ENCODE peak calls at places on chromosome 22, in ten cellular contexts. I is K562; U is CD8-positive, alpha-beta memory T cell; S is small intestine; J is dorsolateral prefrontal cortex; H is skeletal muscle cell; A is right lobe of liver; K is foreskin fibroblast; N is psoas muscle; Q is aorta. Z is an unnamed sample.
A peak's percentile ranks its signal among the peaks of the same experiment; 100 is the strongest.

GRCh38 chr22:40203568-40203967 is 25.8 kb downstream of the TNRC6B start:
- DNase-seq in N (no peak), Q (no peak), U (no peak), J (no peak), I (no peak), A (no peak), S (peak; percentile 22), K (no peak), H (no peak), Z (no peak)

GRCh38 chr22:24331468-24332440 is 61.1 kb downstream of the SPECC1L start:
- DNase-seq in A (no peak), I (no peak), S (no peak), N (no peak), J (no peak), U (no peak), Q (no peak), K (peak; percentile 47), H (no peak), Z (no peak)

GRCh38 chr22:16956290-16956689 is 51.7 kb downstream of the GAB4 start:
- DNase-seq in K (no peak), A (no peak), H (no peak), J (no peak), I (no peak), S (no peak), Q (no peak), U (no peak), N (no peak), Z (no peak)

GRCh38 chr22:35509451-35509850 is 31.2 kb upstream of the RASD2 start:
- DNase-seq in I (no peak), N (no peak), A (no peak), H (no peak), U (no peak), K (no peak), Q (no peak), S (no peak), J (no peak), Z (no peak)

GRCh38 chr22:25136953-25137576 is 62.6 kb upstream of the CRYBB3 start:
- DNase-seq in S (no peak), H (no peak), Q (no peak), J (no peak), U (no peak), A (no peak), K (no peak), N (no peak), I (no peak), Z (no peak)

GRCh38 chr22:27534720-27535125 is 266.8 kb downstream of the MN1 start:
- DNase-seq in Q (no peak), S (peak; percentile 15), K (peak; percentile 52), I (no peak), U (no peak), A (no peak), N (no peak), J (no peak), H (peak; percentile 87), Z (peak; percentile 4)

GRCh38 chr22:32475428-32476010 is 908 bp downstream of the FBXO7 start:
- DNase-seq in I (peak; percentile 47), K (peak; percentile 63), Q (peak; percentile 56), S (peak; percentile 51), N (no peak), A (peak; percentile 62), U (no peak), H (no peak), J (peak; percentile 56), Z (peak; percentile 11)

GRCh38 chr22:39567135-39567946 is 3.2 kb upstream of the CACNA1I start:
- DNase-seq in N (no peak), Q (no peak), I (no peak), K (no peak), H (no peak), U (no peak), J (no peak), S (peak; percentile 12), A (no peak), Z (no peak)

GRCh38 chr22:17131686-17132085 is 10.5 kb upstream of the TMEM121B start:
- DNase-seq in H (no peak), I (no peak), A (no peak), K (no peak), U (no peak), N (no peak), Q (no peak), S (no peak), J (peak; percentile 84), Z (no peak)

GRCh38 chr22:39092111-39092867 is 4.8 kb upstream of the APOBEC3H start:
- DNase-seq in U (no peak), N (no peak), H (no peak), Q (no peak), S (no peak), I (no peak), K (no peak), A (no peak), J (no peak), Z (no peak)

GRCh38 chr22:19536564-19536963 is 12.4 kb upstream of the CLDN5 start:
- DNase-seq in A (peak; percentile 3), Q (no peak), K (no peak), H (no peak), J (no peak), N (no peak), U (no peak), S (no peak), I (no peak), Z (no peak)

GRCh38 chr22:39913321-39913720 is 12.4 kb downstream of the GRAP2 start:
- DNase-seq in Q (no peak), K (no peak), U (no peak), I (no peak), S (no peak), J (no peak), A (no peak), N (no peak), H (no peak), Z (no peak)

GRCh38 chr22:17869285-17870096 is 95.2 kb upstream of the BID start:
- DNase-seq in Q (peak; percentile 14), N (no peak), I (no peak), U (no peak), A (no peak), J (no peak), H (no peak), S (peak; percentile 95), K (no peak), Z (no peak)

GRCh38 chr22:45548991-45549736 is 46.5 kb downstream of the FBLN1 start:
- DNase-seq in J (no peak), U (no peak), Q (peak; percentile 86), N (peak; percentile 74), A (no peak), H (peak; percentile 13), K (peak; percentile 97), S (no peak), I (peak; percentile 49), Z (peak; percentile 49)

GRCh38 chr22:37058917-37059701 is 7.6 kb downstream of the KCTD17 start:
- DNase-seq in S (no peak), Q (no peak), H (no peak), K (no peak), N (no peak), I (no peak), J (no peak), U (no peak), A (no peak), Z (no peak)

GRCh38 chr22:37060801-37061610 is 9.5 kb downstream of the KCTD17 start:
- DNase-seq in H (no peak), K (no peak), U (no peak), J (no peak), S (no peak), A (no peak), Q (no peak), I (no peak), N (no peak), Z (no peak)

GRCh38 chr22:37057796-37058510 is 6.4 kb downstream of the KCTD17 start:
- DNase-seq in J (no peak), I (no peak), K (no peak), Q (no peak), A (no peak), N (no peak), U (no peak), S (no peak), H (no peak), Z (no peak)

GRCh38 chr22:37061611-37062365 is 10.2 kb downstream of the KCTD17 start:
- DNase-seq in H (no peak), K (no peak), A (no peak), N (no peak), U (no peak), I (no peak), Q (no peak), S (no peak), J (no peak), Z (no peak)

GRCh38 chr22:37059876-37060449 is 8.4 kb downstream of the KCTD17 start:
- DNase-seq in U (no peak), K (no peak), I (no peak), Q (no peak), J (no peak), N (no peak), H (no peak), S (no peak), A (no peak), Z (no peak)
- H3K4me3 ChIP-seq in U (no peak overlapping the region), K (no peak overlapping the region), I (no peak overlapping the region), Q (no peak overlapping the region), J (no peak overlapping the region), N (no peak overlapping the region), H (no peak overlapping the region), S (no peak overlapping the region), A (no peak overlapping the region), Z (no peak overlapping the region)

DNA sequence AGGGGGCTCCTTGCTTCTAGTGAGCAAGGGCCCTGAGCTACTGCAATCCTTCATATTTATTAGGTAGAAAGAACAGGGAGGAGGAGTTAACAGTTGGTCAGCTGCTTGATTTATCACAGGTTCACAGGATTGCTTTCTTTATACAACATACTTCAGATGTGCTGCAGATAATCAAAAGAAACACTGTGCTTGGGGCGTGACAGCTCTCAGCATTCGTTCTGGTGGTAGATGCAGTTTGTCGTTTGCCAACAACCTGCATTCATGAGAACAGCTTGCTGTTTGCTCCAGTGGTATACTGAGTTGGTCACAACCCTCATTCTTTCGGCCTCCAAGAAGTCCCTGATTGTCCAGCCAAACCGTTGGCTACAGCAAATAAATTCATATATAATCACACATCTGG is 120.5 kb downstream of the ZNF280B start:
- DNase-seq in U (no peak), Q (no peak), A (no peak), H (no peak), I (no peak), S (no peak), K (no peak), J (no peak), N (no peak), Z (no peak)
- H3K4me3 ChIP-seq in U (no peak overlapping the region), Q (no peak overlapping the region), A (no peak overlapping the region), H (no peak overlapping the region), I (no peak overlapping the region), S (no peak overlapping the region), K (no peak overlapping the region), J (no peak overlapping the region), N (no peak overlapping the region), Z (no peak overlapping the region)

GRCh38 chr22:30864441-30865420 is 103.8 kb downstream of the MORC2 start:
- DNase-seq in K (no peak), N (no peak), I (no peak), U (no peak), H (no peak), Q (peak; percentile 29), J (no peak), A (no peak), S (no peak), Z (no peak)
- H3K4me3 ChIP-seq in K (no peak overlapping the region), N (no peak overlapping the region), I (no peak overlapping the region), U (no peak overlapping the region), H (no peak overlapping the region), Q (no peak overlapping the region), J (no peak overlapping the region), A (no peak overlapping the region), S (no peak overlapping the region), Z (no peak overlapping the region)

DNA sequence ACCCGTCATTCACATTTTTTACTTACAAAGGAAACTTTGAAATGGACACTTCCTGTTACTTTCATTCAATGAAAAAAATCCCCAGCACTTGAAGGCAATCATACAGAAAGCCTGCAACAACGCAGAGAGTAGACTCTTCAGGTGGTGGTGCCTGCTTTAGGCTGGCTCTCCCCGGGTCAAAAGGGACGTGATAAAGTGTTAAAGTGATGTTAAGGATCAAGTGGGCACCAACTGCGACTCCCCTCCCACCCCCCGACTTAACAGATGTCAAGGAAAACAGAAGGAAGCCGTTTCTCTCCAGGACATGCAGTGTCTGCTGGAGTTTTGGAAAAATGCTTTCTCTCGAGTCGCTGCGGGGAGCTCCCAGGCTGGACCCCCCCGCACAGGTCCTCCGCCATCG is 414 bp upstream of the PNPLA3 start:
- DNase-seq in S (no peak), Q (no peak), K (peak; percentile 43), H (no peak), U (no peak), A (no peak), I (no peak), N (no peak), J (no peak), Z (no peak)
- H3K4me3 ChIP-seq in S (no peak overlapping the region), Q (peak overlapping the region; percentile 22), K (peak overlapping the region; percentile 52), H (peak overlapping the region; percentile 48), U (peak overlapping the region; percentile 29), A (peak overlapping the region; percentile 99), I (no peak overlapping the region), N (peak overlapping the region; percentile 71), J (peak overlapping the region; percentile 73), Z (peak overlapping the region; percentile 46)

Z was measured in AG09309.